ENCODE peak calls at places on chromosomes 16 and 17, in nine cellular contexts. F is activated naive CD4-positive, alpha-beta T cell treated with anti-CD3 and anti-CD28 coated beads, Interleukin-2, amount 10 ng/mL, durations not matched to agents 7 days and 5 days; I is IMR-90; S is bronchial epithelial cell; U is heart right ventricle; Y is AG04449; V is GOT3; C is posterior cingulate gyrus; H is stimulated activated CD8-positive, alpha-beta memory T cell treated with anti-CD3 and anti-CD28 coated beads, Interleukin-7, amount 100 ng/mL, for 48 hours. M is an unnamed sample.

GRCh38 chr17:82041139-82041814 is 3.8 kb upstream of the DCXR start:
- DNase-seq in F (no peak), I (no peak), S (peak), U (no peak), Y (no peak), V (no peak), C (no peak), H (no peak), M (no peak)

GRCh38 chr16:57192720-57193486 is 6.8 kb downstream of the RSPRY1 start:
- DNase-seq in F (no peak), I (peak), S (no peak), U (no peak), Y (peak), V (no peak), C (no peak), H (no peak), M (no peak)

GRCh38 chr16:15434425-15435215 is at the start of gene BMERB1:
- DNase-seq in F (peak), I (peak), S (peak), U (peak), Y (no peak), V (peak), C (peak), H (peak), M (no peak)

GRCh38 chr16:62853887-62854286 is 817.6 kb upstream of the CDH8 start:
- DNase-seq in F (no peak), I (no peak), S (peak), U (no peak), Y (no peak), V (no peak), C (no peak), H (no peak), M (no peak)

GRCh38 chr17:44956076-44956475 is 8.5 kb upstream of the KIF18B start:
- DNase-seq in F (no peak), I (no peak), S (no peak), U (no peak), Y (no peak), V (no peak), C (no peak), H (no peak), M (no peak)

GRCh38 chr17:29571486-29571882 is 3.0 kb downstream of the TP53I13 start:
- DNase-seq in F (peak), I (no peak), S (no peak), U (no peak), Y (no peak), V (no peak), C (no peak), H (no peak), M (no peak)

GRCh38 chr16:57681950-57682728 is 12.5 kb upstream of the DRC7 start:
- DNase-seq in F (no peak), I (no peak), S (no peak), U (no peak), Y (no peak), V (no peak), C (no peak), H (no peak), M (no peak)

GRCh38 chr17:34400301-34400931 is 37.4 kb upstream of the CCL1 start:
- DNase-seq in F (no peak), I (no peak), S (no peak), U (no peak), Y (no peak), V (no peak), C (no peak), H (no peak), M (no peak)

GRCh38 chr17:74430706-74431567 is 951 bp upstream of the GPRC5C start:
- DNase-seq in F (peak), I (peak), S (peak), U (peak), Y (no peak), V (peak), C (peak), H (no peak), M (no peak)

GRCh38 chr17:66817750-66818149 is 17.2 kb upstream of the CACNG5 start:
- DNase-seq in F (no peak), I (no peak), S (no peak), U (no peak), Y (no peak), V (no peak), C (no peak), H (no peak), M (no peak)

GRCh38 chr17:61009619-61010018 is 332.0 kb downstream of the BCAS3 start:
- DNase-seq in F (no peak), I (peak), S (no peak), U (no peak), Y (no peak), V (no peak), C (no peak), H (no peak), M (no peak)

GRCh38 chr16:79593754-79594153 is 6.8 kb downstream of the MAF start:
- DNase-seq in F (no peak), I (no peak), S (no peak), U (no peak), Y (no peak), V (no peak), C (no peak), H (no peak), M (no peak)

GRCh38 chr17:20300399-20301037 is 166.8 kb downstream of the LGALS9B start:
- DNase-seq in F (no peak), I (peak), S (no peak), U (no peak), Y (peak), V (no peak), C (peak), H (no peak), M (peak)

GRCh38 chr17:41284546-41284945 is 9.0 kb downstream of the KRTAP9-7 start:
- DNase-seq in F (no peak), I (no peak), S (peak), U (no peak), Y (no peak), V (no peak), C (no peak), H (no peak), M (no peak)